ENCODE peak calls at places on chromosomes 2 and 18, in six cellular contexts. J is NCI-H82; G is activated CD4-positive, CD25-positive, alpha-beta regulatory T cell treated with anti-CD3 and anti-CD28 coated beads, Interleukin-2, amount 50 U/mL, for 72 hours; P is PC-3; K is ELR; Z is kidney glomerular epithelial cell. L is an unnamed sample.

GRCh38 chr2:157173740-157174184 is 83.7 kb upstream of the GALNT5 start:
- DNase-seq in K (peak; percentile 97), P (peak; percentile 95), Z (peak; percentile 52), J (peak; percentile 83), G (no peak), L (no peak)

GRCh38 chr18:22314406-22314805 is 103.3 kb downstream of the CTAGE1 start:
- DNase-seq in K (peak; percentile 63), G (no peak), P (peak; percentile 23), Z (peak; percentile 46), J (no peak), L (no peak)

GRCh38 chr2:196200557-196200956 is 29.2 kb upstream of the STK17B start:
- DNase-seq in Z (no peak), J (no peak), P (no peak), G (no peak), K (no peak), L (no peak)

GRCh38 chr2:88733155-88733902 is 41.9 kb downstream of the RPIA start:
- DNase-seq in K (no peak), P (no peak), J (no peak), G (no peak), Z (no peak), L (no peak)

GRCh38 chr2:28354920-28355520 is 37.6 kb upstream of the FOSL2 start:
- DNase-seq in Z (no peak), G (no peak), J (no peak), P (no peak), K (no peak), L (peak; percentile 26)

GRCh38 chr2:128788636-128789220 is 470.1 kb upstream of the HS6ST1 start:
- DNase-seq in G (no peak), J (no peak), K (no peak), Z (no peak), P (no peak), L (no peak)

GRCh38 chr2:11534746-11535484 is 1.1 kb downstream of the GREB1 start:
- DNase-seq in Z (no peak), K (no peak), G (no peak), P (no peak), J (no peak), L (no peak)

GRCh38 chr2:169050476-169051240 is 18.7 kb upstream of the DHRS9 start:
- DNase-seq in G (no peak), K (peak; percentile 72), P (peak; percentile 90), Z (peak; percentile 7), J (peak; percentile 21), L (no peak)

GRCh38 chr2:126779286-126779605 is 119.4 kb upstream of the TEX51 start:
- DNase-seq in Z (no peak), K (no peak), J (no peak), G (no peak), P (no peak), L (no peak)

GRCh38 chr18:10518595-10519273 is 7.1 kb upstream of the NAPG start:
- DNase-seq in P (no peak), J (peak; percentile 65), Z (no peak), G (no peak), K (no peak), L (no peak)

GRCh38 chr2:117979911-117980341 is 33.9 kb downstream of the CCDC93 start:
- DNase-seq in Z (no peak), J (no peak), G (no peak), K (no peak), P (no peak), L (no peak)

GRCh38 chr2:44949329-44950151 is 8.0 kb downstream of the SIX3 start:
- DNase-seq in Z (no peak), K (no peak), P (no peak), J (peak; percentile 64), G (no peak), L (no peak)

GRCh38 chr2:218655751-218656150 is 3.7 kb downstream of the ZNF142 start:
- DNase-seq in K (no peak), J (no peak), P (no peak), Z (no peak), G (no peak), L (no peak)

L was measured in activated naive CD8-positive, alpha-beta T cell treated with anti-CD3 and anti-CD28 coated beads, Interleukin-2, amount 10 ng/mL, durations not matched to agents 7 days and 5 days.